ENCODE peak calls at places on chromosomes 2 and 18, in ten cellular contexts. I is colonic mucosa; D is CD8-positive, alpha-beta T cell; S is PC-9; F is ascending aorta; Y is aorta; O is small intestine; T is right cardiac atrium; M is stomach; G is IMR-90. N is an unnamed sample.
A peak's percentile ranks its signal among the peaks of the same experiment; 100 is the strongest.

GRCh38 chr2:129396980-129397599 is 582.4 kb upstream of the RAB6C start:
- DNase-seq in I (no peak), D (no peak), S (peak; percentile 16), F (no peak), Y (no peak), O (peak; percentile 29), T (peak; percentile 46), M (no peak), G (no peak), N (peak; percentile 63)

GRCh38 chr18:61360440-61361383 is 27.5 kb downstream of the CDH20 start:
- DNase-seq in I (no peak), D (no peak), S (no peak), F (no peak), Y (no peak), O (peak; percentile 10), T (no peak), M (no peak), G (no peak), N (peak; percentile 27)

GRCh38 chr2:47119001-47119400 is 36.1 kb downstream of the STPG4 start:
- DNase-seq in I (no peak), D (no peak), S (no peak), F (no peak), Y (no peak), O (peak; percentile 9), T (no peak), M (no peak), G (peak; percentile 89), N (no peak)

GRCh38 chr2:58906151-58906645 is 665.1 kb upstream of the FANCL start:
- DNase-seq in I (no peak), D (no peak), S (no peak), F (no peak), Y (no peak), O (no peak), T (no peak), M (no peak), G (no peak), N (no peak)

GRCh38 chr2:157890960-157891629 is 15.0 kb upstream of the ACVR1 start:
- DNase-seq in I (no peak), D (no peak), S (no peak), F (no peak), Y (no peak), O (no peak), T (no peak), M (no peak), G (no peak), N (no peak)

GRCh38 chr2:239657992-239658391 is 257.2 kb upstream of the HDAC4 start:
- DNase-seq in I (no peak), D (peak; percentile 43), S (no peak), F (no peak), Y (no peak), O (no peak), T (no peak), M (no peak), G (no peak), N (no peak)

GRCh38 chr2:229731916-229732315 is 17.6 kb upstream of the DNER start:
- DNase-seq in I (no peak), D (no peak), S (no peak), F (no peak), Y (no peak), O (no peak), T (no peak), M (no peak), G (peak; percentile 17), N (no peak)

GRCh38 chr18:54947115-54947514 is 12.1 kb downstream of the CCDC68 start:
- DNase-seq in I (peak; percentile 63), D (no peak), S (no peak), F (no peak), Y (no peak), O (peak; percentile 39), T (no peak), M (peak; percentile 41), G (no peak), N (no peak)

GRCh38 chr2:160268382-160268781 is 68.3 kb upstream of the ITGB6 start:
- DNase-seq in I (no peak), D (no peak), S (no peak), F (no peak), Y (no peak), O (no peak), T (no peak), M (no peak), G (no peak), N (no peak)

GRCh38 chr2:160271166-160272086 is 71.4 kb upstream of the ITGB6 start:
- DNase-seq in I (no peak), D (no peak), S (no peak), F (no peak), Y (no peak), O (peak; percentile 80), T (peak; percentile 74), M (no peak), G (no peak), N (no peak)

GRCh38 chr2:160269365-160269764 is 69.3 kb upstream of the ITGB6 start:
- DNase-seq in I (no peak), D (no peak), S (no peak), F (no peak), Y (no peak), O (no peak), T (no peak), M (no peak), G (no peak), N (no peak)

GRCh38 chr2:160269803-160270570 is 69.9 kb upstream of the ITGB6 start:
- DNase-seq in I (peak; percentile 79), D (peak; percentile 80), S (peak; percentile 78), F (peak; percentile 96), Y (peak; percentile 96), O (peak; percentile 74), T (peak; percentile 97), M (peak; percentile 79), G (peak; percentile 92), N (peak; percentile 71)

GRCh38 chr2:160270571-160271113 is 70.6 kb upstream of the ITGB6 start:
- DNase-seq in I (no peak), D (no peak), S (peak; percentile 71), F (peak; percentile 67), Y (peak; percentile 73), O (peak; percentile 54), T (peak; percentile 60), M (peak; percentile 31), G (no peak), N (no peak)
- H3K4me3 ChIP-seq in I (peak overlapping the region; percentile 40), D (no peak overlapping the region), S (peak overlapping the region; percentile 52), F (peak overlapping the region; percentile 43), Y (no peak overlapping the region), O (no peak overlapping the region), T (peak overlapping the region; percentile 47), M (peak overlapping the region; percentile 50), G (peak overlapping the region; percentile 43), N (no peak overlapping the region)

DNA sequence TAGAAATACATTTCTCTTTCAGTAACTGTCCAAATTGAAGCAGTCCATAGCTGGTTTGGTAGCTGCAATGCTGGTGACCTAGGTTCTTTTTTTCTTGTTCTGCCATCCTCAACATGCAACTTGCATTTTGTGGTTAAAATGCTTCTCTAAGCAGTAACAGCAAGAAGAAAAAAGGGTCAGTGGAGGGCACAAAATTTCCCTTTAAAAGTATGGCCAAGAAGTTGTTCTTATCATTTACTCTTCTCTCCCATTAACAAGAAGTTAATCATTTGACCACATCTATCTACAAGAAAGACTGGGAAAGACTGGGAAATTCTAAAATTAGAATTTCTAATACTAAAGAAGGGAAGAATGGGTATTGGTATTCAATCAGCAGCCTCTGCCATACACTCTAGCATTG is 569.9 kb downstream of the CPS1 start:
- DNase-seq in I (no peak), D (no peak), S (no peak), F (no peak), Y (no peak), O (no peak), T (no peak), M (no peak), G (no peak), N (no peak)
- H3K4me3 ChIP-seq in I (no peak overlapping the region), D (no peak overlapping the region), S (no peak overlapping the region), F (no peak overlapping the region), Y (no peak overlapping the region), O (no peak overlapping the region), T (no peak overlapping the region), M (no peak overlapping the region), G (no peak overlapping the region), N (no peak overlapping the region)

GRCh38 chr2:236862526-236862925 is 223.2 kb upstream of the COPS8 start:
- DNase-seq in I (no peak), D (peak; percentile 23), S (no peak), F (peak; percentile 33), Y (no peak), O (no peak), T (no peak), M (no peak), G (no peak), N (no peak)

GRCh38 chr2:236862961-236863728 is 222.5 kb upstream of the COPS8 start:
- DNase-seq in I (no peak), D (peak; percentile 29), S (no peak), F (peak; percentile 43), Y (no peak), O (no peak), T (no peak), M (peak; percentile 14), G (peak; percentile 82), N (peak; percentile 31)

GRCh38 chr2:236859896-236860295 is 225.8 kb upstream of the COPS8 start:
- DNase-seq in I (no peak), D (no peak), S (no peak), F (peak; percentile 42), Y (no peak), O (no peak), T (no peak), M (no peak), G (no peak), N (no peak)

GRCh38 chr2:236863729-236864126 is 222.0 kb upstream of the COPS8 start:
- DNase-seq in I (no peak), D (peak; percentile 29), S (no peak), F (peak; percentile 41), Y (no peak), O (no peak), T (no peak), M (peak; percentile 14), G (no peak), N (no peak)

DNA sequence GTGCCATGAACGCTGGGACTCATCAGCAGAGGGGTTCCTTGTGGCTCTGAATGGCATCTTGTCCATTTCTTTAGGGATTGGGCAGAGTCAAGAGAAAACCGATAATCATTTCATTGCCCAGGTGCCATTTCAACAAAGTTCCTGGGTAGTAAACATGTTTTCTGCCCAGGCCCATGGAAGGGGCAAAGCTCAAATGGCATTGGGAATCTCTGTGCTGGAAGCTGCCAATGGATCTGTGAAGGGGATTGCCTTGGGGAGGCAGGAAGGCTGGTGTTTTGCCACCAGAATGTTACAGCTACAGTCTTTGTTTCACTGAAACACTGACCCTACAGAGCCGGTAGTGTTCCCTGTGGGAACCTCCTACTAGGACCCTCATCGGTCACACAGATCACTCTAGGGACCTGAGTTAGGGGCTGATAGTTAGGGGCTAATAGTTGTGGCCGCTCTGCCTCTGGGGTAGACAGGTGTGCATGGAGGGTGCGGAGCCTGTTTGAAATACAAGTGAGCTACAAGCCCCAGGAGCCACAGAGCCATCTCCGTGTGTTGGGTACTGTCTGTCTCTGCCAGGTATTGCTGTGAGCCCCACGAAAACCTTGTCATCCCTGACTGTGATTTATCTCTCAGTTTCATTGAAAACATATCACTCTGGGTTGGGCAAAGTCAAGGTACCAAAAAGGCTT is 224.4 kb upstream of the COPS8 start:
- DNase-seq in I (no peak), D (peak; percentile 27), S (no peak), F (peak; percentile 50), Y (no peak), O (no peak), T (no peak), M (peak; percentile 13), G (no peak), N (no peak)
- H3K4me3 ChIP-seq in I (no peak overlapping the region), D (no peak overlapping the region), S (no peak overlapping the region), F (no peak overlapping the region), Y (no peak overlapping the region), O (no peak overlapping the region), T (no peak overlapping the region), M (no peak overlapping the region), G (no peak overlapping the region), N (no peak overlapping the region)

GRCh38 chr2:166805753-166806152 is 82.5 kb upstream of the XIRP2 start:
- DNase-seq in I (no peak), D (no peak), S (no peak), F (no peak), Y (no peak), O (no peak), T (no peak), M (no peak), G (no peak), N (no peak)

GRCh38 chr2:166803314-166803986 is 84.8 kb upstream of the XIRP2 start:
- DNase-seq in I (no peak), D (no peak), S (no peak), F (no peak), Y (no peak), O (peak; percentile 15), T (no peak), M (no peak), G (peak; percentile 48), N (no peak)

DNA sequence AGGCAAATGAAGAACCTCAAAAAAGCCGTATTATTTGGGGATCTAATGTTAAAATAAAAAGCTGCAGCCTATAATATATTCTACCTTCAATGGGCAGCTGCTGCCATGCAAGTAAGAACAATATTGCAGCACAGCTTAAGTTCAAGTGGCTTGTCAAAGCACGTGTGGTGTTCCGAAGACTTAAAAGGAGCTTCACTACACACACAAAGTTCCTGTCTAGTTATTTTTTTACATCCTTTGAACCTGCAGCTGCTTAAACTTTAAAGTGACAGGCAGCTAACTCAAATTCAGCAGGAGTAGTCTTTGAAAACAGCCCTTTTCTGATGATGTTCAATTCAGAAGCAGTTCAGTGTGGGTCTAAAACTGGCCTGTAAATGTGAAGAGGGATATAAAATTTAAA is 85.8 kb upstream of the XIRP2 start:
- DNase-seq in I (no peak), D (no peak), S (no peak), F (no peak), Y (no peak), O (no peak), T (no peak), M (no peak), G (no peak), N (no peak)
- H3K4me3 ChIP-seq in I (no peak overlapping the region), D (no peak overlapping the region), S (no peak overlapping the region), F (no peak overlapping the region), Y (no peak overlapping the region), O (no peak overlapping the region), T (no peak overlapping the region), M (no peak overlapping the region), G (no peak overlapping the region), N (no peak overlapping the region)

N was measured in GM12865.